ENCODE peak calls at places on chromosomes 5 and 9, in five cellular contexts. One of them, this sample, is unnamed.

GRCh38 chr5:68419637-68420452 is 204.3 kb downstream of the PIK3R1 start:
- DNase-seq in A549: no peak
- DNase-seq in HCT116: no peak
- DNase-seq in GM23338: no peak
- DNase-seq in K562: peak
- DNase-seq in this sample: no peak

GRCh38 chr5:174307656-174308271 is 262.3 kb downstream of the NSG2 start:
- DNase-seq in K562: no peak
- DNase-seq in GM23338: no peak
- DNase-seq in HCT116: no peak
- DNase-seq in A549: no peak
- DNase-seq in this sample: no peak

GRCh38 chr5:67921004-67921601 is 294.5 kb upstream of the PIK3R1 start:
- DNase-seq in HCT116: no peak
- DNase-seq in A549: no peak
- DNase-seq in GM23338: no peak
- DNase-seq in K562: no peak
- DNase-seq in this sample: no peak

GRCh38 chr9:136359774-136360718 is 3.5 kb downstream of the DNLZ start:
- DNase-seq in K562: no peak
- DNase-seq in HCT116: no peak
- DNase-seq in A549: no peak
- DNase-seq in GM23338: no peak
- DNase-seq in this sample: no peak

GRCh38 chr5:67880876-67881275 is 334.7 kb upstream of the PIK3R1 start:
- DNase-seq in A549: no peak
- DNase-seq in GM23338: no peak
- DNase-seq in K562: no peak
- DNase-seq in HCT116: no peak
- DNase-seq in this sample: no peak

GRCh38 chr9:98610196-98610595 is 98.5 kb downstream of the GABBR2 start:
- DNase-seq in HCT116: no peak
- DNase-seq in A549: no peak
- DNase-seq in GM23338: no peak
- DNase-seq in K562: no peak
- DNase-seq in this sample: no peak

GRCh38 chr5:43007246-43007910 is 32.7 kb downstream of the ANXA2R start:
- DNase-seq in GM23338: peak
- DNase-seq in A549: peak
- DNase-seq in K562: peak
- DNase-seq in HCT116: no peak
- DNase-seq in this sample: peak

GRCh38 chr5:13653709-13654108 is 290.8 kb downstream of the DNAH5 start:
- DNase-seq in K562: no peak
- DNase-seq in HCT116: no peak
- DNase-seq in A549: no peak
- DNase-seq in GM23338: no peak
- DNase-seq in this sample: no peak

GRCh38 chr5:136103118-136103517 is 29.5 kb upstream of the SMAD5 start:
- DNase-seq in GM23338: no peak
- DNase-seq in K562: no peak
- DNase-seq in A549: no peak
- DNase-seq in HCT116: no peak
- DNase-seq in this sample: no peak

GRCh38 chr9:6495484-6495883 is 82.5 kb downstream of the UHRF2 start:
- DNase-seq in GM23338: peak
- DNase-seq in A549: peak
- DNase-seq in HCT116: no peak
- DNase-seq in K562: no peak
- DNase-seq in this sample: no peak

GRCh38 chr5:124617787-124618186 is 128.7 kb downstream of the ZNF608 start:
- DNase-seq in A549: no peak
- DNase-seq in K562: no peak
- DNase-seq in GM23338: no peak
- DNase-seq in HCT116: no peak
- DNase-seq in this sample: no peak

GRCh38 chr5:137269886-137270285 is 229.2 kb downstream of the SPOCK1 start:
- DNase-seq in A549: no peak
- DNase-seq in HCT116: no peak
- DNase-seq in K562: no peak
- DNase-seq in GM23338: no peak
- DNase-seq in this sample: no peak

GRCh38 chr5:140011297-140011802 is 31.7 kb downstream of the NRG2 start:
- DNase-seq in A549: peak
- DNase-seq in K562: no peak
- DNase-seq in GM23338: no peak
- DNase-seq in HCT116: no peak
- DNase-seq in this sample: no peak

GRCh38 chr5:141392429-141393198 is at the start of gene PCDHGA8:
- DNase-seq in GM23338: no peak
- DNase-seq in HCT116: peak
- DNase-seq in K562: no peak
- DNase-seq in A549: peak
- DNase-seq in this sample: no peak

GRCh38 chr9:109016132-109016531 is 2.8 kb upstream of the CTNNAL1 start:
- DNase-seq in HCT116: no peak
- DNase-seq in A549: no peak
- DNase-seq in GM23338: no peak
- DNase-seq in K562: no peak
- DNase-seq in this sample: no peak

GRCh38 chr5:178314066-178314660 is 81.6 kb upstream of the PHYKPL start:
- DNase-seq in A549: no peak
- DNase-seq in HCT116: no peak
- DNase-seq in K562: no peak
- DNase-seq in GM23338: no peak
- DNase-seq in this sample: no peak

DNA sequence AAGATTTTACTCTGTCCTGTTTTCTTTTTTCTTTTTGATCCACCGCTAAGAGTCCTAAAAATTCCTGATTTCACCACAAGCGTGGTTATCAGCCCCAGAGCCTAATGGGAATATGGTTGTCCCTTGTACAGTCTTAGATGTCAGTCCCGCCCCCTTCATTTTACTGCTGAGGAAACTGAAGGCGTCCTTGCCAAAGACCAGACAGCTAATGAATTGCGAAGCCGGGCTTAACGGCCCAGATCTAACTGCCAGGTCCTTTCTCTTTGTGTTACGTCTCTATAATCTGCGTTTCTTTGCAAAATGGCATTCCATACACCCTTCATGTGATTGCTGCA is 497 bp downstream of the NSA2 start:
- DNase-seq in K562: peak
- DNase-seq in HCT116: peak
- DNase-seq in A549: peak
- DNase-seq in GM23338: peak
- DNase-seq in this sample: peak
- TF ChIP-seq REST in K562: no peak
- TF ChIP-seq REST in HCT116: no peak
- TF ChIP-seq REST in A549: no peak
- TF ChIP-seq REST in GM23338: no peak
- TF ChIP-seq REST in this sample: no peak

GRCh38 chr5:134136771-134137170 is 22.3 kb downstream of the TCF7 start:
- DNase-seq in HCT116: no peak
- DNase-seq in GM23338: no peak
- DNase-seq in K562: no peak
- DNase-seq in A549: no peak
- DNase-seq in this sample: no peak

GRCh38 chr5:134139891-134140469 is 25.5 kb downstream of the TCF7 start:
- DNase-seq in GM23338: no peak
- DNase-seq in A549: no peak
- DNase-seq in HCT116: no peak
- DNase-seq in K562: no peak
- DNase-seq in this sample: no peak

GRCh38 chr5:134139377-134139851 is 24.9 kb downstream of the TCF7 start:
- DNase-seq in K562: no peak
- DNase-seq in HCT116: no peak
- DNase-seq in GM23338: no peak
- DNase-seq in A549: no peak
- DNase-seq in this sample: no peak

GRCh38 chr5:134140530-134141201 is 26.2 kb downstream of the TCF7 start:
- DNase-seq in A549: peak
- DNase-seq in HCT116: peak
- DNase-seq in K562: peak
- DNase-seq in GM23338: peak
- DNase-seq in this sample: peak

GRCh38 chr5:134138416-134139376 is 24.2 kb downstream of the TCF7 start:
- DNase-seq in K562: no peak
- DNase-seq in GM23338: no peak
- DNase-seq in A549: no peak
- DNase-seq in HCT116: no peak
- DNase-seq in this sample: no peak
- TF ChIP-seq REST in K562: no peak
- TF ChIP-seq REST in GM23338: no peak
- TF ChIP-seq REST in A549: no peak
- TF ChIP-seq REST in HCT116: no peak
- TF ChIP-seq REST in this sample: no peak

GRCh38 chr9:76221423-76221822 is 172.8 kb downstream of the RFK start:
- DNase-seq in HCT116: no peak
- DNase-seq in A549: no peak
- DNase-seq in K562: no peak
- DNase-seq in GM23338: no peak
- DNase-seq in this sample: no peak

GRCh38 chr9:76216161-76216649 is 178.0 kb downstream of the RFK start:
- DNase-seq in GM23338: no peak
- DNase-seq in K562: no peak
- DNase-seq in HCT116: peak
- DNase-seq in A549: peak
- DNase-seq in this sample: peak

GRCh38 chr9:76218151-76218867 is 175.9 kb downstream of the RFK start:
- DNase-seq in GM23338: no peak
- DNase-seq in A549: no peak
- DNase-seq in K562: no peak
- DNase-seq in HCT116: no peak
- DNase-seq in this sample: no peak

GRCh38 chr9:76218868-76219462 is 175.3 kb downstream of the RFK start:
- DNase-seq in GM23338: peak
- DNase-seq in K562: no peak
- DNase-seq in HCT116: no peak
- DNase-seq in A549: no peak
- DNase-seq in this sample: no peak

DNA sequence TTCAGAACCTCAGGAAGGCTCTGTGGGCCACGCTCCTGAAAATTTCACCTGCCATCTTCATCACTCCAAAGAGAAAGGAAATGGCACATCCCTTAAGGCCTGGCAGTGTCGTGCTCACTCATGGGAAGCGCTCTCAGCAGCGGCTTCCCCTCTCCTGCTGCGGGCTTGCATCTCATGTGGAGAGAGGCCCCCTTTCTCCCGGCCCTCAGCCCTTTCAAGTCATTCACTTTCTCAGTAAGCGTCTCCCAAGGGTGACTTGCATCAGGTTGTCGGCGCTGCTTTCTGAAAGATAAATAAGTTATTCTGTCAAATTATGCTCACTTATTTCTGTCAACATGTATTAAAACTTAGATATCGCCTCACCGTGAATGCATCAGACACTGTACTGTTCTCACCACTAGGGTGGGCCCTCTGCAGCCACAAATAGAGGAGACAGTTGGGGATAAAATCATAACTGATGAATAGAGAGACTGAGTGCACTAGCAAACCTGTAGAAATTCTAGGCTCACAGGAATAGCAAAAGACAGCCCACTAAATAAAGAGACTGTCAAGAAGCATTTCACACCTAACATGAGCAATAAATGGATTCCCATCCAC is 174.6 kb downstream of the RFK start:
- DNase-seq in K562: no peak
- DNase-seq in A549: peak
- DNase-seq in HCT116: no peak
- DNase-seq in GM23338: peak
- DNase-seq in this sample: no peak
- TF ChIP-seq REST in K562: no peak
- TF ChIP-seq REST in A549: no peak
- TF ChIP-seq REST in HCT116: no peak
- TF ChIP-seq REST in GM23338: no peak
- TF ChIP-seq REST in this sample: no peak

GRCh38 chr9:131100445-131100844 is 4.1 kb downstream of the AIF1L start:
- DNase-seq in K562: no peak
- DNase-seq in A549: no peak
- DNase-seq in GM23338: peak
- DNase-seq in HCT116: no peak
- DNase-seq in this sample: no peak

GRCh38 chr9:131099088-131099611 is 2.8 kb downstream of the AIF1L start:
- DNase-seq in K562: peak
- DNase-seq in HCT116: no peak
- DNase-seq in GM23338: no peak
- DNase-seq in A549: no peak
- DNase-seq in this sample: no peak

GRCh38 chr9:131103535-131103934 is 7.2 kb downstream of the AIF1L start:
- DNase-seq in K562: no peak
- DNase-seq in GM23338: no peak
- DNase-seq in A549: no peak
- DNase-seq in HCT116: no peak
- DNase-seq in this sample: no peak

GRCh38 chr9:131103024-131103423 is 6.7 kb downstream of the AIF1L start:
- DNase-seq in A549: no peak
- DNase-seq in K562: no peak
- DNase-seq in GM23338: no peak
- DNase-seq in HCT116: no peak
- DNase-seq in this sample: no peak

DNA sequence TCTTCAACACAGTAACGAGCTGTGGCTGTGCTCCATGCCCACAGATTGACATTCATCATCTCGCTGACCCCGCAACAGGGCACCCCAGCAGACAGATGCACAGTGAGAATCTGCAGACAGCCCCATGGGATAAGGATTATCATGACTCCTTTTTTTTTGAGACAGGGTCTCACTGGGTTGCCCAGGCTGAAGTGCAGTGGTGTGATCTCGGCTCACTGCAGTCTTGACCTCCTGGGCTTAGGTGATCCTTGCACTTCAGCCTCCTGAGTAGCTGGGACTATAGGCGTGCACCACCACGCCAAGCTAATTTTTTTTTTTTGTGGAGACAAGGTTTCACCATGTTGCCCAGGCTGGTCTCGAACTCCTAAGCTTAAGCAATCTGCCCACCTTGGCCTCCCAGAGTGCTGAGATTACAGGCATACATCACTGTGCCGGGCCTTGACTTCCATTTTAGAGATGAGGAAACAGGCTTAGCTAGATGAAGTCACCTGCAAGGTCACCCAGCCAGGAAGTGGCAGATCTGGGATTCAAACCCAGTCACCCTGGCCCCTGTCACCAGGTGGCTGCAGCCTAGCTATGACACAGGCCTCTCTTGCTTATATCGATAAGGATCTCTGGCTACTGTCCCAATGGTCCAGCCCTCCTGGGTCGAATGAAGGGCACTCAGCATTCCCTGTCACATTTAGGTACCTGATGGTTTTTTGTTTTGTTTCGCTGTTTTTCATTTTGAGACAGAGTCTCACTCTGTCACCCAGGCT is 5.1 kb downstream of the AIF1L start:
- DNase-seq in K562: peak
- DNase-seq in GM23338: no peak
- DNase-seq in HCT116: no peak
- DNase-seq in A549: no peak
- DNase-seq in this sample: no peak
- TF ChIP-seq REST in K562: no peak
- TF ChIP-seq REST in GM23338: no peak
- TF ChIP-seq REST in HCT116: no peak
- TF ChIP-seq REST in A549: no peak
- TF ChIP-seq REST in this sample: no peak